ENCODE peak calls at places on chromosomes 16 and 17, in nine cellular contexts. O is MM.1S, V is fibroblast of the aortic adventitia, Q is mucosa of descending colon, E is heart left ventricle, Y is tibial nerve, Z is A549, G is PC-3, N is astrocyte of the spinal cord. C is an unnamed sample.

GRCh38 chr17:76357597-76358158 is 4.0 kb upstream of the PRPSAP1 start:
- DNase-seq in O (no peak), N (no peak), G (no peak), Y (no peak), Z (no peak), V (no peak), Q (no peak), E (no peak), C (no peak)

GRCh38 chr16:24734382-24734781 is 4.9 kb downstream of the TNRC6A start:
- DNase-seq in E (no peak), Q (no peak), G (no peak), O (no peak), Y (no peak), N (no peak), V (peak), Z (no peak), C (no peak)

GRCh38 chr17:41919840-41920579 is 1.3 kb upstream of the ACLY start:
- DNase-seq in E (no peak), O (no peak), G (peak), N (no peak), Z (no peak), Q (no peak), Y (no peak), V (peak), C (no peak)

GRCh38 chr16:65538945-65539344 is 417.1 kb upstream of the CDH11 start:
- DNase-seq in Y (no peak), Z (no peak), V (peak), Q (no peak), O (no peak), E (no peak), G (peak), N (peak), C (no peak)

GRCh38 chr16:72829846-72830620 is 217.9 kb downstream of the ZFHX3 start:
- DNase-seq in V (peak), N (peak), Y (no peak), Z (no peak), E (no peak), O (no peak), Q (no peak), G (no peak), C (no peak)

GRCh38 chr17:3641717-3642486 is 5.3 kb downstream of the CTNS start:
- DNase-seq in O (no peak), E (no peak), N (no peak), Q (no peak), Z (no peak), V (no peak), Y (no peak), G (no peak), C (peak)

GRCh38 chr16:15539197-15539596 is 103.8 kb downstream of the MARF1 start:
- DNase-seq in Q (no peak), Z (no peak), V (no peak), G (no peak), N (no peak), Y (no peak), E (no peak), O (no peak), C (no peak)

GRCh38 chr17:3594976-3595375 is 14.2 kb downstream of the TRPV1 start:
- DNase-seq in G (no peak), N (no peak), O (no peak), E (no peak), Q (no peak), V (no peak), Y (no peak), Z (no peak), C (no peak)

GRCh38 chr17:38579934-38580333 is 25.8 kb downstream of the SRCIN1 start:
- DNase-seq in G (peak), E (no peak), Y (no peak), V (peak), N (no peak), Z (peak), Q (no peak), O (peak), C (no peak)

GRCh38 chr17:75673487-75673886 is 6.3 kb downstream of the SAP30BP start:
- DNase-seq in Q (no peak), V (no peak), Y (no peak), O (no peak), E (no peak), Z (no peak), N (no peak), G (no peak), C (no peak)

GRCh38 chr17:76500745-76501017 is 542 bp downstream of the RHBDF2 start:
- DNase-seq in G (no peak), V (no peak), O (no peak), N (no peak), Z (no peak), Y (no peak), Q (peak), E (no peak), C (no peak)

GRCh38 chr16:73703891-73704290 is 592.7 kb upstream of the PSMD7 start:
- DNase-seq in G (no peak), N (no peak), Q (no peak), Z (no peak), V (no peak), O (no peak), Y (no peak), E (no peak), C (no peak)

GRCh38 chr16:9092282-9092962 is 978 bp downstream of the HAPSTR1 start:
- DNase-seq in G (no peak), E (peak), Q (peak), O (peak), N (no peak), V (no peak), Y (no peak), Z (no peak), C (no peak)

GRCh38 chr17:57010495-57010894 is 32.6 kb downstream of the SCPEP1 start:
- DNase-seq in Q (no peak), N (no peak), O (no peak), V (no peak), Z (no peak), E (no peak), G (no peak), Y (no peak), C (no peak)

GRCh38 chr17:76686538-76687277 is 24.1 kb downstream of the MXRA7 start:
- DNase-seq in Q (peak), O (no peak), Z (no peak), V (no peak), Y (no peak), N (no peak), G (no peak), E (no peak), C (no peak)

GRCh38 chr16:66660422-66661209 is 35.9 kb downstream of the CMTM4 start:
- DNase-seq in V (peak), Z (peak), Y (peak), O (no peak), N (peak), E (peak), Q (no peak), G (peak), C (peak)

GRCh38 chr16:79602615-79603014 is 2.1 kb upstream of the MAF start:
- DNase-seq in E (no peak), N (no peak), Y (no peak), O (peak), Q (no peak), V (no peak), G (no peak), Z (no peak), C (no peak)

GRCh38 chr17:39360537-39360936 is 40.9 kb downstream of the FBXL20 start:
- DNase-seq in Q (no peak), Z (no peak), N (no peak), V (no peak), G (no peak), Y (no peak), E (no peak), O (no peak), C (no peak)

GRCh38 chr16:19223235-19223847 is 55.3 kb downstream of the SYT17 start:
- DNase-seq in N (no peak), Q (no peak), G (peak), V (no peak), Y (peak), Z (no peak), O (peak), E (no peak), C (no peak)

GRCh38 chr17:3988297-3989120 is 24.3 kb upstream of the ATP2A3 start:
- DNase-seq in Y (no peak), Z (no peak), G (no peak), N (no peak), Q (no peak), E (no peak), O (no peak), V (peak), C (no peak)

GRCh38 chr16:80836846-80837245 is 32.4 kb upstream of the CDYL2 start:
- DNase-seq in N (no peak), Z (no peak), O (no peak), G (peak), E (no peak), Y (no peak), Q (no peak), V (no peak), C (no peak)

GRCh38 chr17:41625602-41626001 is 1.2 kb upstream of the KRT17 start:
- DNase-seq in G (peak), Z (no peak), E (peak), N (peak), Y (no peak), Q (no peak), O (no peak), V (no peak), C (no peak)

GRCh38 chr17:37503148-37503547 is 13.5 kb downstream of the DUSP14 start:
- DNase-seq in Y (no peak), G (no peak), O (no peak), Z (no peak), Q (no peak), V (no peak), E (no peak), N (no peak), C (no peak)

GRCh38 chr17:57623620-57624019 is 121.5 kb downstream of the CCDC182 start:
- DNase-seq in Z (no peak), N (no peak), V (no peak), Q (no peak), E (no peak), Y (no peak), G (no peak), O (no peak), C (no peak)

GRCh38 chr17:33964344-33964979 is 290.6 kb upstream of the CCL2 start:
- DNase-seq in Z (no peak), E (no peak), Q (no peak), V (no peak), Y (no peak), G (no peak), O (peak), N (no peak), C (no peak)
- TF ChIP-seq CTCF in Z (no peak), E (no peak), Q (peak), V (no peak), Y (no peak), G (no peak), O (peak), N (no peak), C (no peak)

GRCh38 chr16:57529324-57530103 is 6.9 kb downstream of the CCDC102A start:
- DNase-seq in Z (no peak), N (no peak), V (no peak), O (no peak), Y (no peak), Q (no peak), G (no peak), E (no peak), C (no peak)
- H3K4me3 ChIP-seq in Z (no peak), N (no peak), V (no peak), O (no peak), Y (no peak), Q (no peak), G (no peak), E (no peak), C (no peak)

DNA sequence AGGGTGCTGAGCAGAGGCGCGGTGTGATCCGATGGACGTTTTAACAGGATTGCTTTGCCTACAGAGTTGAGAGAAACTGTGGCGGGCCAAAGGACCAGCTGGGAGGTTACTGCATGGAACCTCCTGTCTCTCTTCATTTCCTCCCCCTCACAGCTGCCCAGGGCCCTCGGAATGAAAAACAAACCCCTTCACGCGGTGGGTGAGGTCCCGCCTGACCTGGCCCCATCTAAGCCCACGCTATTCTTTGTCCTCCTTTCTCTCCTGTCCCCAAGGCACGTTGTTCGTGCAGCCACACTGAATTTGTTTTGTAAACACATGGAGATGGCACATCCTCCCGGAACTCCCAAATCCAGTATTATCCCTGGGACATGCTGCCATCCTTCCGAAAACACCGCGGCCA is 302.2 kb downstream of the ABCC12 start:
- DNase-seq in O (no peak), E (no peak), Z (no peak), Y (no peak), V (no peak), N (no peak), G (no peak), Q (no peak), C (no peak)
- TF ChIP-seq CTCF in O (no peak), E (no peak), Z (no peak), Y (no peak), V (no peak), N (no peak), G (no peak), Q (no peak), C (no peak)

GRCh38 chr16:1265090-1265630 is 9.3 kb downstream of the TPSD1 start:
- DNase-seq in O (no peak), Y (no peak), V (no peak), N (no peak), G (no peak), Q (no peak), Z (no peak), E (no peak), C (no peak)
- H3K4me3 ChIP-seq in O (no peak), Y (no peak), V (no peak), N (no peak), G (no peak), Q (no peak), Z (no peak), E (no peak), C (no peak)

GRCh38 chr17:44005865-44006580 is 1.6 kb downstream of the NAGS start:
- DNase-seq in O (peak), Z (no peak), V (no peak), E (no peak), Q (peak), G (peak), Y (no peak), N (peak), C (no peak)

GRCh38 chr17:44004077-44004760 is at the start of gene NAGS:
- DNase-seq in O (no peak), Q (peak), Y (no peak), E (no peak), G (peak), V (no peak), N (peak), Z (no peak), C (no peak)

GRCh38 chr17:44006581-44007345 is 2.3 kb downstream of the NAGS start:
- DNase-seq in Z (peak), G (peak), O (peak), E (peak), Q (peak), V (peak), N (peak), Y (peak), C (peak)

GRCh38 chr17:44005527-44005864 is 1.1 kb downstream of the NAGS start:
- DNase-seq in Q (no peak), E (no peak), N (no peak), G (no peak), Z (no peak), Y (no peak), O (no peak), V (no peak), C (no peak)

DNA sequence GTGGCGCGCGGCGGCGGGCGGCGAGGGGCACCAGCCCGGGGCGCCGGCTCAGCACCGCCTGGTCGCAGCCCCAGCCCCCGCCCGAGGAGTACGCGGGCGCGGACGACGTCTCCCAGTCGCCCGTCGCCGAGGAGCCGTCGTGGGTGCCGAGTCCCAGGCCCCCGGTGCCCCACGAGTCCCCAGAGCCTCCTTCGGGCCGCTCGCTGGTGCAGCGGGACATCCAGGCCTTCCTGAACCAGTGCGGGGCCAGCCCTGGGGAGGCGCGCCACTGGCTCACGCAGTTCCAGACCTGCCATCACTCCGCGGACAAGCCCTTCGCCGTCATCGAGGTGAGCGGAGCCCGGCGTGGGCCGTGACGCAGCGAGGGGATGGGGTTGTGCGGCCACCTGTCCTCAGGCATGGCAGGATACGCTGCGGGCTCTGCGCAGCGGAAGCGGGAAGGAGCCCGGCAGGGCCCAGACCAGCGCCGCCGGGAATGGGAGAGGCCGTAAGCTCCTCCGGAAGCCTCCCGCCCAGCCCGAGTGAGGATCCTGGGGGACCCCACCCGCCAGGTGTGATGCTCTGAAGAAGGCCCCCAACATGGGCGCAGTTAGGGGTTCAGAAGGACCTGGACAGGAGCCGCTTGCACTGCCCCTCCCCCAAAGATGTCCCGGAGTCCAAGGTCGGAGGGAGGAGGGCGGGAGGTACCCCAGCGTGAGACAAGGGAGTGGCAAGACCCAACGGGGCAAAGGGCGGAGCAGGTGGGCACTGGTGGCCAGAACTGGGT is 522 bp downstream of the NAGS start:
- DNase-seq in Q (peak), G (peak), O (no peak), E (no peak), Z (no peak), N (peak), V (no peak), Y (no peak), C (no peak)
- TF ChIP-seq CTCF in Q (no peak), G (no peak), O (no peak), E (no peak), Z (no peak), N (no peak), V (no peak), Y (no peak), C (no peak)

C was measured in epithelial cell of proximal tubule.